ENCODE peak calls at places on chromosomes 4 and X, in five cellular contexts. W is activated T-helper 1 cell treated with anti-CD3 and anti-CD28 coated beads, Interleukin-2, amount 50 U/mL, for 16 hours; U is amniotic stem cell; Q is endodermal cell; N is NCI-H187. X is an unnamed sample.

GRCh38 chr4:1576961-1577814 is 106.9 kb downstream of the FAM53A start:
- DNase-seq in W (no peak), U (no peak), Q (peak), N (no peak), X (no peak)

GRCh38 chrX:30649859-30650258 is 3.4 kb upstream of the GK start:
- DNase-seq in W (no peak), U (no peak), Q (no peak), N (no peak), X (no peak)

GRCh38 chr4:158443731-158444130 is 78.0 kb upstream of the RXFP1 start:
- DNase-seq in W (no peak), U (no peak), Q (no peak), N (no peak), X (no peak)

GRCh38 chrX:139429913-139430312 is 100.6 kb upstream of the F9 start:
- DNase-seq in W (no peak), U (no peak), Q (no peak), N (no peak), X (no peak)

GRCh38 chrX:103687073-103687695 is 685 bp upstream of the MORF4L2 start:
- DNase-seq in W (peak), U (peak), Q (peak), N (peak), X (peak)

GRCh38 chrX:149825424-149825823 is 43.7 kb downstream of the MAGEA9 start:
- DNase-seq in W (no peak), U (no peak), Q (peak), N (peak), X (no peak)

GRCh38 chrX:20374866-20375530 is 108.3 kb upstream of the RPS6KA3 start:
- DNase-seq in W (no peak), U (no peak), Q (no peak), N (no peak), X (no peak)

GRCh38 chr4:81682492-81682891 is 210.8 kb upstream of the RASGEF1B start:
- DNase-seq in W (no peak), U (no peak), Q (peak), N (no peak), X (no peak)

GRCh38 chrX:42149281-42149680 is 225.9 kb upstream of the CASK start:
- DNase-seq in W (no peak), U (no peak), Q (no peak), N (no peak), X (no peak)

GRCh38 chr4:78056265-78057129 is 626 bp upstream of the FRAS1 start:
- DNase-seq in W (no peak), U (peak), Q (peak), N (peak), X (peak)

GRCh38 chr4:151719935-151720334 is 40.9 kb downstream of the GATB start:
- DNase-seq in W (no peak), U (no peak), Q (no peak), N (no peak), X (no peak)

GRCh38 chr4:878796-879729 is 53.1 kb downstream of the GAK start:
- DNase-seq in W (no peak), U (no peak), Q (no peak), N (no peak), X (no peak)

GRCh38 chr4:12846368-12846767 is 637.8 kb downstream of the RAB28 start:
- DNase-seq in W (no peak), U (no peak), Q (no peak), N (no peak), X (no peak)

GRCh38 chr4:140351778-140352177 is 21.7 kb upstream of the SCOC start:
- DNase-seq in W (no peak), U (no peak), Q (no peak), N (no peak), X (no peak)

GRCh38 chr4:150072906-150073714 is 5.1 kb upstream of the DCLK2 start:
- DNase-seq in W (no peak), U (peak), Q (no peak), N (no peak), X (no peak)

GRCh38 chrX:56729152-56729557 is at the start of gene NBDY:
- DNase-seq in W (no peak), U (peak), Q (peak), N (no peak), X (no peak)

GRCh38 chrX:117092641-117093040 is 629.9 kb upstream of the CT83 start:
- DNase-seq in W (no peak), U (no peak), Q (no peak), N (no peak), X (no peak)

GRCh38 chrX:12360991-12361598 is 222.8 kb downstream of the FRMPD4 start:
- DNase-seq in W (no peak), U (no peak), Q (no peak), N (no peak), X (no peak)

GRCh38 chr4:23877758-23878229 is 12.1 kb downstream of the PPARGC1A start:
- DNase-seq in W (no peak), U (no peak), Q (no peak), N (no peak), X (no peak)

GRCh38 chr4:8830611-8831200 is 40.9 kb downstream of the HMX1 start:
- DNase-seq in W (no peak), U (no peak), Q (peak), N (no peak), X (no peak)

GRCh38 chr4:56330691-56331090 is 56.6 kb downstream of the AASDH start:
- DNase-seq in W (no peak), U (no peak), Q (no peak), N (no peak), X (no peak)

GRCh38 chrX:46979340-46979739 is 67.1 kb downstream of the JADE3 start:
- DNase-seq in W (no peak), U (peak), Q (no peak), N (no peak), X (no peak)

GRCh38 chrX:18900401-18900976 is 83.4 kb downstream of the PHKA2 start:
- DNase-seq in W (no peak), U (no peak), Q (no peak), N (no peak), X (no peak)

GRCh38 chr4:139957108-139957464 is 196.9 kb downstream of the MAML3 start:
- DNase-seq in W (no peak), U (no peak), Q (no peak), N (no peak), X (no peak)

GRCh38 chrX:140274761-140275525 is 229.9 kb downstream of the SOX3 start:
- DNase-seq in W (no peak), U (no peak), Q (no peak), N (no peak), X (no peak)

GRCh38 chrX:7334253-7334935 is 186.4 kb upstream of the PUDP start:
- DNase-seq in W (no peak), U (peak), Q (no peak), N (no peak), X (no peak)